ENCODE peak calls at places on chromosomes 12 and 14, in six cellular contexts. A, R, L, X, D and G are unnamed samples.

GRCh38 chr12:81274619-81275018 is 196.7 kb downstream of the ACSS3 start:
- DNase-seq in A (no peak), R (no peak), L (no peak), X (no peak), D (no peak), G (no peak)

GRCh38 chr14:75982724-75983358 is 1.0 kb upstream of the TGFB3 start:
- DNase-seq in A (peak), R (no peak), L (peak), X (no peak), D (peak), G (no peak)

GRCh38 chr12:53327435-53328042 is 6.1 kb upstream of the AAAS start:
- DNase-seq in A (no peak), R (peak), L (no peak), X (no peak), D (no peak), G (no peak)

GRCh38 chr14:60257862-60258261 is 8.8 kb downstream of the PPM1A start:
- DNase-seq in A (no peak), R (no peak), L (no peak), X (no peak), D (no peak), G (no peak)

GRCh38 chr12:58919271-58920101 is 818 bp downstream of the LRIG3 start:
- DNase-seq in A (peak), R (no peak), L (peak), X (peak), D (no peak), G (no peak)

GRCh38 chr12:77204055-77204454 is 138.7 kb upstream of the E2F7 start:
- DNase-seq in A (no peak), R (no peak), L (no peak), X (peak), D (no peak), G (no peak)

GRCh38 chr12:110916295-110916875 is 4.0 kb downstream of the MYL2 start:
- DNase-seq in A (no peak), R (no peak), L (no peak), X (no peak), D (no peak), G (no peak)

GRCh38 chr12:15116073-15116472 is 105.1 kb downstream of the RERG start:
- DNase-seq in A (peak), R (no peak), L (no peak), X (no peak), D (no peak), G (no peak)

GRCh38 chr14:25032092-25032784 is 17.7 kb downstream of the STXBP6 start:
- DNase-seq in A (no peak), R (no peak), L (no peak), X (peak), D (no peak), G (no peak)

GRCh38 chr12:75656650-75657049 is 145.2 kb upstream of the KRR1 start:
- DNase-seq in A (no peak), R (no peak), L (no peak), X (no peak), D (no peak), G (no peak)

GRCh38 chr12:82300611-82301010 is 57.6 kb downstream of the CCDC59 start:
- DNase-seq in A (no peak), R (no peak), L (no peak), X (no peak), D (no peak), G (no peak)

GRCh38 chr12:107254258-107254856 is 161.0 kb upstream of the CRY1 start:
- DNase-seq in A (no peak), R (no peak), L (no peak), X (no peak), D (no peak), G (no peak)

GRCh38 chr14:77455966-77456640 is 1.3 kb downstream of the VIPAS39 start:
- DNase-seq in A (no peak), R (no peak), L (no peak), X (no peak), D (no peak), G (no peak)

GRCh38 chr12:48956279-48957140 is 777 bp downstream of the ARF3 start:
- DNase-seq in A (peak), R (peak), L (peak), X (peak), D (peak), G (no peak)

GRCh38 chr14:53367631-53368030 is 214.5 kb upstream of the DDHD1 start:
- DNase-seq in A (no peak), R (no peak), L (no peak), X (no peak), D (no peak), G (no peak)

GRCh38 chr14:53979747-53980642 is 23.4 kb upstream of the BMP4 start:
- DNase-seq in A (no peak), R (no peak), L (peak), X (peak), D (no peak), G (no peak)

GRCh38 chr12:123085730-123086487 is 65.0 kb downstream of the PITPNM2 start:
- DNase-seq in A (peak), R (peak), L (no peak), X (no peak), D (peak), G (no peak)

GRCh38 chr12:104137175-104137901 is 672 bp downstream of the NFYB start:
- DNase-seq in A (peak), R (peak), L (no peak), X (peak), D (peak), G (peak)

GRCh38 chr12:100767371-100767770 is 27.2 kb upstream of the ANO4 start:
- DNase-seq in A (no peak), R (no peak), L (no peak), X (no peak), D (no peak), G (no peak)

GRCh38 chr14:60931206-60931605 is 49.7 kb downstream of the TRMT5 start:
- DNase-seq in A (no peak), R (no peak), L (no peak), X (no peak), D (no peak), G (no peak)

GRCh38 chr14:59161571-59162175 is 26.8 kb upstream of the DAAM1 start:
- DNase-seq in A (peak), R (no peak), L (no peak), X (no peak), D (no peak), G (no peak)

GRCh38 chr14:104685216-104685997 is 4.0 kb upstream of the INF2 start:
- DNase-seq in A (no peak), R (no peak), L (no peak), X (no peak), D (no peak), G (no peak)

GRCh38 chr12:52354197-52354596 is 13.1 kb downstream of the KRT85 start:
- DNase-seq in A (no peak), R (no peak), L (peak), X (no peak), D (no peak), G (no peak)

GRCh38 chr14:81386379-81386778 is 13.7 kb downstream of the STON2 start:
- DNase-seq in A (no peak), R (no peak), L (no peak), X (no peak), D (no peak), G (no peak)

GRCh38 chr14:55581011-55581806 is 1.2 kb downstream of the KTN1 start:
- DNase-seq in A (peak), R (peak), L (no peak), X (peak), D (peak), G (peak)

GRCh38 chr12:100826323-100826722 is 31.7 kb downstream of the ANO4 start:
- DNase-seq in A (peak), R (no peak), L (no peak), X (peak), D (peak), G (no peak)

GRCh38 chr12:94172973-94173372 is 24.6 kb downstream of the PLXNC1 start:
- DNase-seq in A (no peak), R (no peak), L (no peak), X (no peak), D (no peak), G (no peak)

GRCh38 chr12:106892075-106892474 is 63.6 kb upstream of the TMEM263 start:
- DNase-seq in A (no peak), R (no peak), L (no peak), X (no peak), D (no peak), G (no peak)

GRCh38 chr12:89951050-89951693 is 242.5 kb upstream of the ATP2B1 start:
- DNase-seq in A (no peak), R (no peak), L (no peak), X (no peak), D (no peak), G (no peak)

GRCh38 chr14:89249296-89249565 is 167.8 kb downstream of the FOXN3 start:
- DNase-seq in A (no peak), R (no peak), L (no peak), X (peak), D (no peak), G (no peak)

GRCh38 chr14:75489480-75489837 is 32.8 kb upstream of the BATF start:
- DNase-seq in A (no peak), R (no peak), L (peak), X (no peak), D (peak), G (no peak)

GRCh38 chr12:57094194-57095160 is 5.6 kb downstream of the NAB2 start:
- DNase-seq in A (no peak), R (peak), L (peak), X (no peak), D (no peak), G (no peak)

GRCh38 chr14:21099596-21099985 is 1.1 kb upstream of the ZNF219 start:
- DNase-seq in A (no peak), R (no peak), L (no peak), X (no peak), D (no peak), G (no peak)

GRCh38 chr14:85315891-85316290 is 214.1 kb upstream of the FLRT2 start:
- DNase-seq in A (no peak), R (no peak), L (no peak), X (no peak), D (no peak), G (no peak)

GRCh38 chr12:32298917-32299316 is 100.4 kb upstream of the FGD4 start:
- DNase-seq in A (no peak), R (peak), L (no peak), X (no peak), D (no peak), G (no peak)

GRCh38 chr12:116306536-116306935 is 29.0 kb upstream of the MED13L start:
- DNase-seq in A (no peak), R (no peak), L (no peak), X (no peak), D (no peak), G (no peak)

GRCh38 chr14:58752782-58753181 is 115.0 kb downstream of the DACT1 start:
- DNase-seq in A (peak), R (no peak), L (peak), X (no peak), D (peak), G (no peak)

GRCh38 chr14:88535149-88535548 is 19.7 kb downstream of the PTPN21 start:
- DNase-seq in A (no peak), R (no peak), L (no peak), X (no peak), D (no peak), G (no peak)

GRCh38 chr12:106455100-106455499 is 97.6 kb downstream of the POLR3B start:
- DNase-seq in A (no peak), R (no peak), L (no peak), X (no peak), D (no peak), G (no peak)

DNA sequence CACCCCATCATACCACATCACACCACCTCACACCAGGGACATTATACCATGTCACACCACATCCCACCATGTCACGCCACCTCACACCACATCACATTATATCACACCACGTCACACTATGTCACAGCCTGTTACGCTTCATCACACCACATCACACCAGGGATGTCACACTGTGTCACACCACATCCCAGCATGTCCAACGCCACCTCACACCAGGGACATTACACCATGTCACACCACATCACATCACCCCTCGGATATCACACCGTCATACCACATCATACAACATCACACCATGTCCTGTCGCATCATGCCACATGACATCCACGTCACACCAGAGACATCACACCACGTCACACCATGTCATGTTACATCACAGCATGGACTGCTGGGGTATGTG is 235.5 kb downstream of the TMEM121 start:
- DNase-seq in A (no peak), R (no peak), L (peak), X (no peak), D (no peak), G (no peak)
- TF ChIP-seq CTCF in A (no peak), R (no peak), L (no peak), X (no peak), D (no peak), G (no peak)

GRCh38 chr12:67268896-67269631 is at the start of gene CAND1:
- DNase-seq in A (peak), R (peak), L (peak), X (peak), D (peak), G (peak)
- TF ChIP-seq CTCF in A (peak), R (no peak), L (no peak), X (no peak), D (no peak), G (no peak)

GRCh38 chr12:25585662-25586061 is 32.6 kb upstream of the LMNTD1 start:
- DNase-seq in A (no peak), R (no peak), L (no peak), X (no peak), D (no peak), G (no peak)

GRCh38 chr12:25587346-25587745 is 34.3 kb upstream of the LMNTD1 start:
- DNase-seq in A (no peak), R (no peak), L (no peak), X (no peak), D (no peak), G (no peak)

GRCh38 chr12:25581067-25581466 is 28.0 kb upstream of the LMNTD1 start:
- DNase-seq in A (no peak), R (no peak), L (no peak), X (no peak), D (no peak), G (no peak)

GRCh38 chr12:25585021-25585523 is 32.0 kb upstream of the LMNTD1 start:
- DNase-seq in A (peak), R (no peak), L (no peak), X (no peak), D (no peak), G (no peak)

GRCh38 chr12:25583545-25583944 is 30.5 kb upstream of the LMNTD1 start:
- DNase-seq in A (no peak), R (peak), L (no peak), X (peak), D (no peak), G (no peak)
- TF ChIP-seq CTCF in A (no peak), R (peak), L (no peak), X (peak), D (no peak), G (no peak)

GRCh38 chr14:102975662-102976061 is 53.2 kb downstream of the AMN start:
- DNase-seq in A (no peak), R (no peak), L (no peak), X (no peak), D (no peak), G (no peak)
- TF ChIP-seq CTCF in A (no peak), R (no peak), L (no peak), X (peak), D (no peak), G (no peak)